ENCODE peak calls at places on chromosomes 12 and 14, in ten cellular contexts. One of them, this sample, is unnamed.

GRCh38 chr12:105492591-105492990 is 162.1 kb downstream of the C12orf75 start:
- DNase-seq in GM12865: no peak
- DNase-seq in BJ: peak; percentile 80
- DNase-seq in AG09319: peak; percentile 63
- DNase-seq in AG10803: peak; percentile 87
- DNase-seq in activated CD4-positive, alpha-beta T cell treated with anti-CD3 and anti-CD28 coated beads for 48 hours: no peak
- DNase-seq in GM10248: no peak
- DNase-seq in brain microvascular endothelial cell: no peak
- DNase-seq in psoas muscle: no peak
- DNase-seq in NCI-H2081 treated with DMSO at 0.1 percent for 48 hours: no peak
- DNase-seq in this sample: no peak

GRCh38 chr14:24903337-24903736 is 146.6 kb downstream of the STXBP6 start:
- DNase-seq in GM12865: no peak
- DNase-seq in BJ: peak; percentile 28
- DNase-seq in AG09319: no peak
- DNase-seq in AG10803: peak; percentile 72
- DNase-seq in activated CD4-positive, alpha-beta T cell treated with anti-CD3 and anti-CD28 coated beads for 48 hours: no peak
- DNase-seq in GM10248: no peak
- DNase-seq in brain microvascular endothelial cell: no peak
- DNase-seq in psoas muscle: no peak
- DNase-seq in NCI-H2081 treated with DMSO at 0.1 percent for 48 hours: no peak
- DNase-seq in this sample: no peak

GRCh38 chr12:3137268-3137761 is 60.1 kb downstream of the TSPAN9 start:
- DNase-seq in GM12865: no peak
- DNase-seq in BJ: no peak
- DNase-seq in AG09319: no peak
- DNase-seq in AG10803: peak; percentile 50
- DNase-seq in activated CD4-positive, alpha-beta T cell treated with anti-CD3 and anti-CD28 coated beads for 48 hours: no peak
- DNase-seq in GM10248: no peak
- DNase-seq in brain microvascular endothelial cell: no peak
- DNase-seq in psoas muscle: peak; percentile 50
- DNase-seq in NCI-H2081 treated with DMSO at 0.1 percent for 48 hours: no peak
- DNase-seq in this sample: peak; percentile 66

GRCh38 chr12:57935839-57936512 is 5.4 kb upstream of the ATP23 start:
- DNase-seq in GM12865: peak; percentile 96
- DNase-seq in BJ: peak; percentile 65
- DNase-seq in AG09319: peak; percentile 77
- DNase-seq in AG10803: peak; percentile 91
- DNase-seq in activated CD4-positive, alpha-beta T cell treated with anti-CD3 and anti-CD28 coated beads for 48 hours: peak; percentile 93
- DNase-seq in GM10248: peak; percentile 88
- DNase-seq in brain microvascular endothelial cell: peak; percentile 92
- DNase-seq in psoas muscle: peak; percentile 88
- DNase-seq in NCI-H2081 treated with DMSO at 0.1 percent for 48 hours: peak; percentile 75
- DNase-seq in this sample: peak; percentile 89

GRCh38 chr12:87667378-87667777 is 361.8 kb downstream of the C12orf50 start:
- DNase-seq in GM12865: no peak
- DNase-seq in BJ: no peak
- DNase-seq in AG09319: peak; percentile 1
- DNase-seq in AG10803: peak; percentile 16
- DNase-seq in activated CD4-positive, alpha-beta T cell treated with anti-CD3 and anti-CD28 coated beads for 48 hours: no peak
- DNase-seq in GM10248: no peak
- DNase-seq in brain microvascular endothelial cell: peak; percentile 40
- DNase-seq in psoas muscle: no peak
- DNase-seq in NCI-H2081 treated with DMSO at 0.1 percent for 48 hours: no peak
- DNase-seq in this sample: no peak

GRCh38 chr12:51814311-51815088 is 34.0 kb downstream of the FIGNL2 start:
- DNase-seq in GM12865: peak; percentile 45
- DNase-seq in BJ: no peak
- DNase-seq in AG09319: peak; percentile 56
- DNase-seq in AG10803: peak; percentile 83
- DNase-seq in activated CD4-positive, alpha-beta T cell treated with anti-CD3 and anti-CD28 coated beads for 48 hours: peak; percentile 76
- DNase-seq in GM10248: peak; percentile 74
- DNase-seq in brain microvascular endothelial cell: peak; percentile 25
- DNase-seq in psoas muscle: peak; percentile 77
- DNase-seq in NCI-H2081 treated with DMSO at 0.1 percent for 48 hours: no peak
- DNase-seq in this sample: no peak

GRCh38 chr12:71045781-71046180 is 112.0 kb downstream of the TSPAN8 start:
- DNase-seq in GM12865: peak; percentile 6
- DNase-seq in BJ: no peak
- DNase-seq in AG09319: peak; percentile 56
- DNase-seq in AG10803: peak; percentile 27
- DNase-seq in activated CD4-positive, alpha-beta T cell treated with anti-CD3 and anti-CD28 coated beads for 48 hours: no peak
- DNase-seq in GM10248: no peak
- DNase-seq in brain microvascular endothelial cell: peak; percentile 27
- DNase-seq in psoas muscle: no peak
- DNase-seq in NCI-H2081 treated with DMSO at 0.1 percent for 48 hours: no peak
- DNase-seq in this sample: no peak

GRCh38 chr12:123105427-123105826 is 45.5 kb downstream of the PITPNM2 start:
- DNase-seq in GM12865: no peak
- DNase-seq in BJ: no peak
- DNase-seq in AG09319: no peak
- DNase-seq in AG10803: no peak
- DNase-seq in activated CD4-positive, alpha-beta T cell treated with anti-CD3 and anti-CD28 coated beads for 48 hours: no peak
- DNase-seq in GM10248: no peak
- DNase-seq in brain microvascular endothelial cell: no peak
- DNase-seq in psoas muscle: no peak
- DNase-seq in NCI-H2081 treated with DMSO at 0.1 percent for 48 hours: no peak
- DNase-seq in this sample: no peak

GRCh38 chr12:103952497-103952896 is 13.2 kb upstream of the TDG start:
- DNase-seq in GM12865: peak; percentile 39
- DNase-seq in BJ: no peak
- DNase-seq in AG09319: no peak
- DNase-seq in AG10803: no peak
- DNase-seq in activated CD4-positive, alpha-beta T cell treated with anti-CD3 and anti-CD28 coated beads for 48 hours: no peak
- DNase-seq in GM10248: no peak
- DNase-seq in brain microvascular endothelial cell: no peak
- DNase-seq in psoas muscle: no peak
- DNase-seq in NCI-H2081 treated with DMSO at 0.1 percent for 48 hours: no peak
- DNase-seq in this sample: no peak

GRCh38 chr12:20695232-20695631 is at the start of gene SLCO1C1:
- DNase-seq in GM12865: no peak
- DNase-seq in BJ: no peak
- DNase-seq in AG09319: no peak
- DNase-seq in AG10803: no peak
- DNase-seq in activated CD4-positive, alpha-beta T cell treated with anti-CD3 and anti-CD28 coated beads for 48 hours: no peak
- DNase-seq in GM10248: no peak
- DNase-seq in brain microvascular endothelial cell: no peak
- DNase-seq in psoas muscle: no peak
- DNase-seq in NCI-H2081 treated with DMSO at 0.1 percent for 48 hours: no peak
- DNase-seq in this sample: no peak

GRCh38 chr14:69917287-69917686 is 38.1 kb downstream of the SMOC1 start:
- DNase-seq in GM12865: no peak
- DNase-seq in BJ: no peak
- DNase-seq in AG09319: no peak
- DNase-seq in AG10803: no peak
- DNase-seq in activated CD4-positive, alpha-beta T cell treated with anti-CD3 and anti-CD28 coated beads for 48 hours: no peak
- DNase-seq in GM10248: no peak
- DNase-seq in brain microvascular endothelial cell: no peak
- DNase-seq in psoas muscle: no peak
- DNase-seq in NCI-H2081 treated with DMSO at 0.1 percent for 48 hours: no peak
- DNase-seq in this sample: no peak

GRCh38 chr14:99791476-99792283 is 1.5 kb upstream of the EML1 start:
- DNase-seq in GM12865: no peak
- DNase-seq in BJ: no peak
- DNase-seq in AG09319: no peak
- DNase-seq in AG10803: no peak
- DNase-seq in activated CD4-positive, alpha-beta T cell treated with anti-CD3 and anti-CD28 coated beads for 48 hours: no peak
- DNase-seq in GM10248: no peak
- DNase-seq in brain microvascular endothelial cell: no peak
- DNase-seq in psoas muscle: no peak
- DNase-seq in NCI-H2081 treated with DMSO at 0.1 percent for 48 hours: no peak
- DNase-seq in this sample: no peak

GRCh38 chr12:120693848-120694247 is 6.9 kb downstream of the MLEC start:
- DNase-seq in GM12865: no peak
- DNase-seq in BJ: no peak
- DNase-seq in AG09319: no peak
- DNase-seq in AG10803: no peak
- DNase-seq in activated CD4-positive, alpha-beta T cell treated with anti-CD3 and anti-CD28 coated beads for 48 hours: no peak
- DNase-seq in GM10248: no peak
- DNase-seq in brain microvascular endothelial cell: no peak
- DNase-seq in psoas muscle: no peak
- DNase-seq in NCI-H2081 treated with DMSO at 0.1 percent for 48 hours: no peak
- DNase-seq in this sample: no peak